ENCODE peak calls at places on chromosomes 7 and 10, in seven cellular contexts. F is stimulated activated effector memory CD8-positive, alpha-beta T cell treated with anti-CD3 and anti-CD28 coated beads, Interleukin-12 subunit alpha, Interleukin-12 subunit beta, amount 100 ng/mL, for 72 hours; Y is effector memory CD8-positive, alpha-beta T cell; Z is upper lobe of right lung; N is omental fat pad; M is heart right ventricle; L is K562. A is an unnamed sample.

GRCh38 chr10:6320320-6321010 is 117.7 kb downstream of the PFKFB3 start:
- ATAC-seq in Y (no peak), F (no peak), Z (no peak), N (no peak), L (no peak), M (no peak), A (peak; percentile 97)

GRCh38 chr7:102728-103127 is 89.6 kb upstream of the FAM20C start:
- ATAC-seq in M (no peak), Y (no peak), N (no peak), Z (no peak), F (no peak), L (no peak), A (no peak)

GRCh38 chr10:92787557-92788152 is 60.7 kb upstream of the EXOC6 start:
- ATAC-seq in M (no peak), N (no peak), F (no peak), Z (no peak), L (no peak), Y (no peak), A (no peak)

GRCh38 chr10:63683223-63683622 is 162.0 kb downstream of the REEP3 start:
- ATAC-seq in F (peak; percentile 62), Y (no peak), Z (no peak), M (no peak), N (no peak), L (no peak), A (no peak)

GRCh38 chr10:102646610-102647432 is 2.5 kb downstream of the TRIM8 start:
- ATAC-seq in Z (peak; percentile 0), M (no peak), Y (no peak), N (peak; percentile 9), F (no peak), L (no peak), A (no peak)

GRCh38 chr10:79392020-79392398 is 44.7 kb downstream of the PPIF start:
- ATAC-seq in Y (no peak), Z (no peak), L (no peak), M (no peak), N (no peak), F (no peak), A (no peak)

GRCh38 chr10:96891840-96892239 is 59.7 kb downstream of the LCOR start:
- ATAC-seq in M (no peak), N (no peak), L (no peak), Y (peak; percentile 41), F (peak; percentile 55), Z (no peak), A (no peak)

GRCh38 chr10:98269435-98269912 is 1.5 kb upstream of the LOXL4 start:
- ATAC-seq in M (peak; percentile 78), L (no peak), F (no peak), Y (no peak), Z (peak; percentile 82), N (peak; percentile 81), A (no peak)

GRCh38 chr7:24939406-24939805 is 40.6 kb downstream of the OSBPL3 start:
- ATAC-seq in Y (no peak), Z (no peak), F (no peak), M (no peak), L (no peak), N (no peak), A (no peak)

A was measured in stimulated activated memory B cell treated with anti-CD40 and anti-IgM and Interleukin-4, amounts not matched to agents 10 μg/mL and 1 μg/mL and 100 μg/mL, for 72 hours.